ENCODE peak calls at places on chromosomes 5 and 9, in nine cellular contexts. P is heart left ventricle, F is cardiac muscle cell, O is fibroblast of lung, A is cardiac fibroblast, B is astrocyte of the spinal cord, X is PC-9, W is BE2C, U is GM12865. Z is an unnamed sample.
A peak's percentile ranks its signal among the peaks of the same experiment; 100 is the strongest.

GRCh38 chr9:104748359-104749031 is 1.0 kb downstream of the NIPSNAP3A start:
- DNase-seq in P (no peak), F (peak; percentile 33), O (peak; percentile 26), A (peak; percentile 60), B (peak; percentile 51), X (no peak), W (no peak), U (no peak), Z (no peak)

GRCh38 chr9:108967916-108968315 is 33.7 kb downstream of the ABITRAM start:
- DNase-seq in P (peak; percentile 17), F (no peak), O (no peak), A (no peak), B (no peak), X (no peak), W (no peak), U (no peak), Z (no peak)

GRCh38 chr5:177309351-177310191 is 2.1 kb downstream of the MXD3 start:
- DNase-seq in P (peak; percentile 50), F (peak; percentile 74), O (peak; percentile 58), A (peak; percentile 77), B (peak; percentile 67), X (peak; percentile 69), W (peak; percentile 80), U (peak; percentile 86), Z (peak; percentile 29)

GRCh38 chr5:56481147-56481997 is 248.2 kb upstream of the ANKRD55 start:
- DNase-seq in P (peak; percentile 76), F (peak; percentile 51), O (peak; percentile 15), A (peak; percentile 35), B (peak; percentile 64), X (peak; percentile 47), W (peak; percentile 42), U (peak; percentile 69), Z (no peak)

GRCh38 chr5:33049845-33050244 is 338.7 kb downstream of the NPR3 start:
- DNase-seq in P (no peak), F (peak; percentile 72), O (peak; percentile 97), A (peak; percentile 94), B (peak; percentile 89), X (peak; percentile 58), W (no peak), U (no peak), Z (peak; percentile 39)

GRCh38 chr5:112419050-112419595 is at the start of gene EPB41L4A:
- DNase-seq in P (peak; percentile 33), F (peak; percentile 35), O (peak; percentile 8), A (peak; percentile 9), B (no peak), X (no peak), W (peak; percentile 11), U (peak; percentile 8), Z (no peak)

GRCh38 chr5:180862645-180863044 is 1.6 kb upstream of the ZFP62 start:
- DNase-seq in P (no peak), F (no peak), O (no peak), A (no peak), B (no peak), X (no peak), W (no peak), U (no peak), Z (no peak)

GRCh38 chr9:91500509-91501011 is 76.9 kb upstream of the NFIL3 start:
- DNase-seq in P (no peak), F (peak; percentile 85), O (peak; percentile 96), A (peak; percentile 88), B (peak; percentile 93), X (peak; percentile 73), W (no peak), U (no peak), Z (peak; percentile 69)

GRCh38 chr5:2602451-2603045 is 148.9 kb downstream of the IRX2 start:
- DNase-seq in P (no peak), F (no peak), O (peak; percentile 55), A (no peak), B (no peak), X (no peak), W (no peak), U (no peak), Z (no peak)

GRCh38 chr9:73039253-73039915 is 86.5 kb upstream of the ALDH1A1 start:
- DNase-seq in P (no peak), F (peak; percentile 85), O (peak; percentile 55), A (peak; percentile 55), B (peak; percentile 73), X (no peak), W (no peak), U (no peak), Z (peak; percentile 81)

GRCh38 chr5:73694089-73694488 is 68.1 kb downstream of the ARHGEF28 start:
- DNase-seq in P (no peak), F (peak; percentile 8), O (no peak), A (no peak), B (no peak), X (no peak), W (no peak), U (peak; percentile 86), Z (no peak)

GRCh38 chr9:124040935-124041816 is 29.6 kb downstream of the LHX2 start:
- DNase-seq in P (no peak), F (no peak), O (no peak), A (peak; percentile 31), B (no peak), X (no peak), W (peak; percentile 63), U (peak; percentile 36), Z (no peak)

GRCh38 chr9:93827545-93828330 is 127.4 kb downstream of the BARX1 start:
- DNase-seq in P (no peak), F (peak; percentile 59), O (peak; percentile 44), A (peak; percentile 39), B (peak; percentile 47), X (no peak), W (peak; percentile 64), U (peak; percentile 38), Z (peak; percentile 11)

GRCh38 chr5:145859897-145860296 is 12.9 kb downstream of the GRXCR2 start:
- DNase-seq in P (no peak), F (no peak), O (no peak), A (no peak), B (no peak), X (no peak), W (no peak), U (no peak), Z (no peak)

GRCh38 chr5:69528015-69528414 is 32.0 kb upstream of the GTF2H2C start:
- DNase-seq in P (no peak), F (no peak), O (no peak), A (no peak), B (no peak), X (peak; percentile 91), W (no peak), U (no peak), Z (no peak)

GRCh38 chr9:137454506-137455360 is 4.4 kb downstream of the NSMF start:
- DNase-seq in P (peak; percentile 26), F (no peak), O (peak; percentile 24), A (no peak), B (no peak), X (no peak), W (peak; percentile 86), U (no peak), Z (no peak)

GRCh38 chr9:137451976-137452760 is 7.0 kb downstream of the NSMF start:
- DNase-seq in P (peak; percentile 17), F (no peak), O (no peak), A (no peak), B (no peak), X (no peak), W (no peak), U (no peak), Z (no peak)

GRCh38 chr9:137454145-137454505 is 5.0 kb downstream of the NSMF start:
- DNase-seq in P (peak; percentile 60), F (peak; percentile 31), O (no peak), A (no peak), B (no peak), X (no peak), W (peak; percentile 74), U (peak; percentile 63), Z (no peak)

GRCh38 chr9:137452761-137453642 is 6.1 kb downstream of the NSMF start:
- DNase-seq in P (peak; percentile 29), F (no peak), O (no peak), A (no peak), B (no peak), X (no peak), W (peak; percentile 17), U (no peak), Z (no peak)

DNA sequence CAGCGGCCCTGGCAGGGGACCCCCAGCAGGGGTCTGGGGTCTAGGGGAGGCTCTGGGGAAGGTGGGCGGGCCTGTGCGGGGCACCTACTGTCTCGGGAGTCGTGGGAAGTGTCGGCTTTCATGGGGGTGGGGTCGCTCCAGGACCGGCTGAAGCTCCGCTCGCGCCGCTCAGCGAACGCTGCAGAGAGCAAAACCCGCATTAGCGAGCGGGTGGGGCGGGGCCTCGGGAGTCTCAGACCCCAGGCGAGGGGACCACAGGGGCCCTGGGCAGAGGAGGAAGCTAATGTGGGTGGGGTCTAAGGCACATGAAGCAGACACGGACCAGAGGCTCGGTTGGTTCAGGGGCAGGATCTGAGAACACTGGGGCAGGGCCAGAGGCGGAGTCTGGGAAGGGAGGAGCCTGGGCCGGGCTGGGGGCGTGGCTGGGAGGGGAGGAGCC is 5.5 kb downstream of the NSMF start:
- DNase-seq in P (peak; percentile 71), F (peak; percentile 82), O (peak; percentile 40), A (peak; percentile 45), B (peak; percentile 64), X (no peak), W (peak; percentile 85), U (peak; percentile 78), Z (no peak)
- H3K4me3 ChIP-seq in P (no peak overlapping the region), F (no peak overlapping the region), O (peak overlapping the region; percentile 42), A (peak overlapping the region; percentile 22), B (no peak overlapping the region), X (no peak overlapping the region), W (no peak overlapping the region), U (no peak overlapping the region), Z (no peak overlapping the region)

GRCh38 chr5:67038817-67039603 is 157.6 kb downstream of the CD180 start:
- DNase-seq in P (no peak), F (peak; percentile 58), O (peak; percentile 96), A (peak; percentile 62), B (peak; percentile 69), X (no peak), W (no peak), U (no peak), Z (no peak)
- TF ChIP-seq CTCF in P (no peak), F (no peak), O (no peak), A (no peak), B (no peak), X (no peak), W (no peak), U (no peak), Z (no peak)

GRCh38 chr9:89701221-89701798 is 96.5 kb downstream of the GADD45G start:
- DNase-seq in P (no peak), F (no peak), O (no peak), A (no peak), B (no peak), X (no peak), W (no peak), U (peak; percentile 86), Z (no peak)
- H3K4me3 ChIP-seq in P (no peak overlapping the region), F (no peak overlapping the region), O (no peak overlapping the region), A (no peak overlapping the region), B (no peak overlapping the region), X (no peak overlapping the region), W (no peak overlapping the region), U (peak overlapping the region; percentile 25), Z (no peak overlapping the region)

DNA sequence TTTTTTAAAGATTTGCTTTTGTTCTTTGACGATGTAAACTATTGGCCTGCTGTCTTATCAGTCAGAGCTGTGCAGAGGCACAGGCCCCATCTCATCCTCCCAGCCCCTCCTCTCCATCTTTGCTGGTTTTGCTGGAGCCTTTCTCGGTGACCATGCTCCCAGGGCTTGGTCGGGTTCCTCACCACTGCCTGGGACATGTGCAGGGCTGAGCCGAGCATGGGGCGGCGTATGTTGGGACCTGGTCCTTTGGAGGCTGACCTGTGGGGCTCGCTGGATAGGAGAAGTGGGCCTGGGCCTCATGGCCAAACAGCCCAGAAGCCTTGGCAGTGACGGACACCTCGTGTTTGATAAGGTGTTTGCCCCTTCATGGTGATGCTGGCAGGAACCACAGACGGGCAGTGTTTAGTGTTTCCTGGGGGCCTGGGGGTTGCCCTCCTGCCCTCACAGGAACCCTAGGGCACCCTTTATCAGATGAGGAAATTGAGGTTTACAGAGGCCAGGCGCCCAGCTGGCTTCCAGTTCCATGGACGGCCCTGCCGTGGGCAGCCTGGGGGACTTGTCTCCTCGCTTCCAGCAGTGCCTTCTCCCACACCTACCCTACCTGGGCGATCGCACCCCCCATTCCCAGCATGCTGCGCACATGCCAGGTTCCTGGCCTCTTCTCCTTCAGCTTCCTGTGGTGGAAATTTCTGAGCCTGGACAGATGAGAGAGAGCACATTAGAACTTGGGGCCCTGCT is 27.6 kb downstream of the TRAF2 start:
- DNase-seq in P (no peak), F (no peak), O (no peak), A (no peak), B (no peak), X (no peak), W (no peak), U (no peak), Z (no peak)
- TF ChIP-seq CTCF in P (no peak), F (no peak), O (no peak), A (no peak), B (no peak), X (no peak), W (no peak), U (no peak), Z (no peak)